ENCODE peak calls at places on chromosomes 16 and 17, in four cellular contexts. One of them, this sample, is unnamed.

GRCh38 chr17:46182961-46183360 is 10.3 kb downstream of the KANSL1 start:
- DNase-seq in K562: no peak
- DNase-seq in GM12878: no peak
- DNase-seq in GM12891: no peak
- DNase-seq in this sample: no peak

GRCh38 chr16:9527976-9528375 is 436.5 kb downstream of the HAPSTR1 start:
- DNase-seq in GM12891: no peak
- DNase-seq in GM12878: no peak
- DNase-seq in K562: no peak
- DNase-seq in this sample: no peak

GRCh38 chr17:12773153-12773552 is 16.1 kb upstream of the ARHGAP44 start:
- DNase-seq in K562: no peak
- DNase-seq in GM12878: no peak
- DNase-seq in GM12891: no peak
- DNase-seq in this sample: no peak

GRCh38 chr17:7750321-7750821 is 32.8 kb downstream of the DNAH2 start:
- DNase-seq in GM12878: no peak
- DNase-seq in GM12891: no peak
- DNase-seq in K562: no peak
- DNase-seq in this sample: no peak

GRCh38 chr16:22222006-22222405 is 15.9 kb downstream of the EEF2K start:
- DNase-seq in GM12878: no peak
- DNase-seq in GM12891: no peak
- DNase-seq in K562: no peak
- DNase-seq in this sample: no peak

GRCh38 chr16:11603331-11603750 is 16.6 kb upstream of the LITAF start:
- DNase-seq in GM12891: no peak
- DNase-seq in K562: no peak
- DNase-seq in GM12878: no peak
- DNase-seq in this sample: no peak

GRCh38 chr17:21355586-21355985 is 20.6 kb upstream of the KCNJ12 start:
- DNase-seq in GM12891: no peak
- DNase-seq in K562: no peak
- DNase-seq in GM12878: no peak
- DNase-seq in this sample: no peak

GRCh38 chr17:65558311-65558682 is 3.2 kb downstream of the AXIN2 start:
- DNase-seq in K562: no peak
- DNase-seq in GM12878: no peak
- DNase-seq in GM12891: no peak
- DNase-seq in this sample: no peak

GRCh38 chr17:61619493-61619892 is 28.5 kb upstream of the NACA2 start:
- DNase-seq in K562: no peak
- DNase-seq in GM12891: no peak
- DNase-seq in GM12878: no peak
- DNase-seq in this sample: no peak

GRCh38 chr17:65515959-65516948 is 45.2 kb downstream of the AXIN2 start:
- DNase-seq in GM12878: no peak
- DNase-seq in GM12891: no peak
- DNase-seq in K562: no peak
- DNase-seq in this sample: no peak

GRCh38 chr17:46817151-46817900 is 1.2 kb downstream of the WNT3 start:
- DNase-seq in GM12891: no peak
- DNase-seq in K562: no peak
- DNase-seq in GM12878: no peak
- DNase-seq in this sample: no peak

DNA sequence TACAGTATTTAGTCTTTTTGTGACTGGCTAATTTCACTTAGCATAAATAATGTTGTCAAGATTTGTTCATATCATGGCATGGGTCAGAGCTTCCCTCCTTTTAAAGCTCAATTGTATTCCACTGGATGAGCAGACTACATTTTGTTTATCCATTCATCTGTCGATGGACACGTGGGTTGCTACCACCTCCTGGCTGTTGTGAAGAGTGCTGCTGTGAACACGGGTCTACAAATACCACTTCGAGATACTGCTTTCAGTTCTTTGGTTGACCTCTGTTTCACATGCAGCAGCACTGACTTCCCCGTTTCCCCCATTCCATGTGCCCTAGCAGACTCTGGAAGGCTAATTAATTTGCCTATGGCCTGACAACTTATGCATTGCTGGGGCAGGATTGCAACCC is 285.4 kb downstream of the SHISA9 start:
- DNase-seq in GM12891: no peak
- DNase-seq in K562: no peak
- DNase-seq in GM12878: no peak
- DNase-seq in this sample: no peak
- TF ChIP-seq SPI1 in GM12891: no peak
- TF ChIP-seq SPI1 in K562: no peak
- TF ChIP-seq SPI1 in GM12878: no peak
- TF ChIP-seq SPI1 in this sample: no peak

DNA sequence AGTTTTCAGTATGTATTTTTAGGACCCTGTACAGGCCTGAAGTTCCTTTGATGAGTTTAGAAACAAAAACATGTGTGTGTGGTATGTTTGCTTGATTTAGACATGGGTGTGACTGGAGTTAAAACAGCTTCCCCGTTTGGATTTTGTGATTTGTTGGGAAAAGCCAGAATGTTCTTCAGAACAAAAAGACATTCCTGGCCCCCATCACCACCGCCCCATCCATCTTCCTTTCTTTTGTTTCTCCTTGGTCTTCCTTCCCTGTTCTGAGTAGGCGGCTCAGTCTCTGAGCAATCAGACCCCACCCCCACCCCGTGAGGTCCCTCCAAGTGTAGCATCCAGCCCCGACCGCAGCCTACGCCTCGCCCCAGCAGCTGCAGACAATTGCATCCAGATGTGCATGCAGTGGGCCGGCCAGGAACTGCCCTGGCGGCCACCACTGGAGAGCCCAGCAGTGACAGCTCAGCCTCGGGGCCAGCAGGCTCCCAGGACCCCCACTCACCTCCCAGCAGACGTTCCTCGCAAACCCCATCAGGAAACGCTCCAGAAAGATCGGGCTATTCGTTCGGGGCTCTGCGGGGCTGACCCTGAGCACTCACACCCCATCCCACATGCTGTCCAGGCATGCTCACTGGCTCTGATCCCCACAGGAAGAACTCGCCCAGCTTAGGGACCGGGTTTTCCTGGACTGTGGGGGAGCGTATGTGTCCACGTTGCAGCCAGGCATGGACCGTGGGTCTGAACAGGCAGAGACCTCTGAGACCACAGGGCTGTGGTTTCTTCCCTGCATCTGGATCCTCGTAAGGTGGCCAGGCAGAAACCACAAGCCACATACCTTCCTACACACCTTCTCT is 99.8 kb upstream of the CDH5 start:
- DNase-seq in GM12891: no peak
- DNase-seq in K562: no peak
- DNase-seq in GM12878: no peak
- DNase-seq in this sample: no peak
- TF ChIP-seq POLR2AphosphoS5 in GM12891: no peak
- TF ChIP-seq POLR2AphosphoS5 in K562: no peak
- TF ChIP-seq POLR2AphosphoS5 in GM12878: no peak
- TF ChIP-seq POLR2AphosphoS5 in this sample: no peak

GRCh38 chr17:64106918-64107317 is 23.0 kb downstream of the ERN1 start:
- DNase-seq in GM12891: no peak
- DNase-seq in K562: no peak
- DNase-seq in GM12878: no peak
- DNase-seq in this sample: no peak
- TF ChIP-seq SPI1 in GM12891: no peak
- TF ChIP-seq SPI1 in K562: no peak
- TF ChIP-seq SPI1 in GM12878: no peak
- TF ChIP-seq SPI1 in this sample: no peak

DNA sequence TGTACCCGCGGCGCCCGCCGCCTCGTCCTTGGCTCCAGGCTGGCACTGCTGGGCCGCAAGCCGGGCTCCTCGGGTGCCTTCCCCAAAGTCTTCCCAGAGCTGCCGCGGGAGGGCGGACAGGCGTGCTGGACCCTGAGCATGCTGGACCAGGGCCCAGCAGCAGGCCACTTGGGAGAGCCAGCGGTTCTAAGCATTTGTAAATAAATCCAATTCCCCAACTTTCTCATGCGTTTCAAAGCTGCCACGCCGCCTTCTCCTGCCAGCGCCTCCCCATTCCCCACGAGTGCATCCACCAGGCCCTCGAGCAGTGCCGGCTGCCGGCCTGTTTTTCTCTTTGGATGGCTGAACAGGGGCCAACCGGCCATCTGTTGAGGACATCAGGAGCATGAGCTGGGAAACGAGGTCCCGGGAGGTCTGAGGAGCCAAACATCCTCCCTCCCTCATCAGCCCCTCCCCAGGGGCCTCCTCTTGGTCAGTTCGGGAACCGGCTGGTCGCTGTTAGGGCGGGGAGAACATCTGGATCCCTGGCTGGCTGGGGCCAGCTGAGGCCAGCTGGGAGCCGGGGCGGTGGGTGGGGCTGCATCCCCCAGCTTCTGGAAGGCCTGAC is 20.6 kb upstream of the PABPN1L start:
- DNase-seq in GM12878: no peak
- DNase-seq in GM12891: no peak
- DNase-seq in K562: no peak
- DNase-seq in this sample: no peak
- TF ChIP-seq POLR2AphosphoS5 in GM12878: no peak
- TF ChIP-seq POLR2AphosphoS5 in GM12891: no peak
- TF ChIP-seq POLR2AphosphoS5 in K562: no peak
- TF ChIP-seq POLR2AphosphoS5 in this sample: no peak

GRCh38 chr17:35891273-35891672 is 11.1 kb upstream of the CCL5 start:
- DNase-seq in GM12891: no peak
- DNase-seq in K562: no peak
- DNase-seq in GM12878: no peak
- DNase-seq in this sample: no peak

GRCh38 chr17:35890774-35891155 is 10.6 kb upstream of the CCL5 start:
- DNase-seq in GM12878: no peak
- DNase-seq in GM12891: no peak
- DNase-seq in K562: no peak
- DNase-seq in this sample: no peak

GRCh38 chr17:35894206-35894605 is 14.0 kb upstream of the CCL5 start:
- DNase-seq in K562: no peak
- DNase-seq in GM12891: no peak
- DNase-seq in GM12878: no peak
- DNase-seq in this sample: no peak

GRCh38 chr17:35893751-35894150 is 13.6 kb upstream of the CCL5 start:
- DNase-seq in K562: no peak
- DNase-seq in GM12878: no peak
- DNase-seq in GM12891: no peak
- DNase-seq in this sample: no peak

DNA sequence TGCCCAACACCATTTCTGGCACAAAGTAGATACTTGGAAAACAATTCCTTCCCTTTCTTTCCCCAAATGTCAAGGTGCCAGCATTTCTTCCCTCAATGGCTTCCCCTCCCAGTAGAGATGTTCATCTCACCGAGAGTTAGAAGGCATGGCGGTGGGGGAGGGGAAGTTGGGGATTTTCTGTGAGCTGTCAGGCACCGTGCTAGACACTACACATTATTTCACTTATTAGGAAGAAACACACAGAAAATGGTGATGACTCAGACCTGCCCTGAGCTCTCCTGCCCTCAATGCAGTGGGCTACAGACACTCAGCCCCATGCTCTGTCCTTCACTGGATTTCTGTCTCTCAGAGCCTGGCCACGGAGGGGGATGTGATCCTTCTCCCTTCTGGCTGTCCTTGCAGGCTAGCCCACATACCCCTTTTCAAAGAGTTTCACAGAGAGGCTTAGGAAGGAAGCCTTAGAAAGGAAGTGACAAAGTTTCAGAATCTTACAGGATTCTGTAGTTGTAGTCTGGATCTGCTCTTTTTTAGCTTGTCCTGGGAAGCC is 12.0 kb upstream of the CCL5 start:
- DNase-seq in GM12891: no peak
- DNase-seq in K562: no peak
- DNase-seq in GM12878: no peak
- DNase-seq in this sample: peak; percentile 17
- TF ChIP-seq SPI1 in GM12891: peak; percentile 51
- TF ChIP-seq SPI1 in K562: no peak
- TF ChIP-seq SPI1 in GM12878: peak; percentile 16
- TF ChIP-seq SPI1 in this sample: no peak

GRCh38 chr16:49484454-49484853 is 110.8 kb downstream of the C16orf78 start:
- DNase-seq in GM12891: peak; percentile 78
- DNase-seq in K562: peak; percentile 90
- DNase-seq in GM12878: no peak
- DNase-seq in this sample: no peak
- TF ChIP-seq POLR2AphosphoS5 in GM12891: no peak
- TF ChIP-seq POLR2AphosphoS5 in K562: no peak
- TF ChIP-seq POLR2AphosphoS5 in GM12878: no peak
- TF ChIP-seq POLR2AphosphoS5 in this sample: no peak

GRCh38 chr17:17063546-17064122 is 21.4 kb downstream of the MPRIP start:
- DNase-seq in GM12878: no peak
- DNase-seq in GM12891: no peak
- DNase-seq in K562: no peak
- DNase-seq in this sample: peak; percentile 52
- TF ChIP-seq SPI1 in GM12878: no peak
- TF ChIP-seq SPI1 in GM12891: no peak
- TF ChIP-seq SPI1 in K562: no peak
- TF ChIP-seq SPI1 in this sample: no peak

GRCh38 chr17:48491527-48492273 is 39.1 kb downstream of the HOXB1 start:
- DNase-seq in K562: peak; percentile 39
- DNase-seq in GM12891: no peak
- DNase-seq in GM12878: no peak
- DNase-seq in this sample: no peak
- TF ChIP-seq POLR2AphosphoS5 in K562: no peak
- TF ChIP-seq POLR2AphosphoS5 in GM12891: no peak
- TF ChIP-seq POLR2AphosphoS5 in GM12878: no peak
- TF ChIP-seq POLR2AphosphoS5 in this sample: no peak